ENCODE peak calls at places on chromosomes 12 and 14, in nine cellular contexts. One of them, this sample, is unnamed. For H3K4me1, the result is how much of the 10 kb centered on the place peaks cover.

GRCh38 chr12:77686760-77687159 is 143.9 kb upstream of the NAV3 start:
- DNase-seq in PC-3: no peak
- DNase-seq in aorta: no peak
- DNase-seq in lower lobe of right lung: no peak
- DNase-seq in heart left ventricle: no peak
- DNase-seq in endodermal cell: no peak
- DNase-seq in heart right ventricle: no peak
- DNase-seq in neuronal stem cell: no peak
- DNase-seq in iPS DF 6.9: no peak
- DNase-seq in this sample: no peak

GRCh38 chr14:51676549-51676948 is 24.8 kb downstream of the FRMD6 start:
- DNase-seq in heart right ventricle: no peak
- DNase-seq in aorta: no peak
- DNase-seq in PC-3: no peak
- DNase-seq in lower lobe of right lung: no peak
- DNase-seq in neuronal stem cell: no peak
- DNase-seq in endodermal cell: no peak
- DNase-seq in iPS DF 6.9: no peak
- DNase-seq in heart left ventricle: no peak
- DNase-seq in this sample: no peak

GRCh38 chr14:89572566-89573398 is 155.7 kb upstream of the FOXN3 start:
- DNase-seq in heart left ventricle: no peak
- DNase-seq in heart right ventricle: no peak
- DNase-seq in PC-3: peak
- DNase-seq in endodermal cell: no peak
- DNase-seq in aorta: no peak
- DNase-seq in lower lobe of right lung: no peak
- DNase-seq in neuronal stem cell: no peak
- DNase-seq in iPS DF 6.9: no peak
- DNase-seq in this sample: no peak

GRCh38 chr14:80278293-80279037 is 67.2 kb upstream of the DIO2 start:
- DNase-seq in aorta: peak
- DNase-seq in iPS DF 6.9: no peak
- DNase-seq in endodermal cell: no peak
- DNase-seq in heart left ventricle: peak
- DNase-seq in neuronal stem cell: no peak
- DNase-seq in lower lobe of right lung: no peak
- DNase-seq in PC-3: no peak
- DNase-seq in heart right ventricle: peak
- DNase-seq in this sample: no peak

GRCh38 chr14:63933110-63933509 is 80.3 kb downstream of the SYNE2 start:
- DNase-seq in PC-3: no peak
- DNase-seq in neuronal stem cell: no peak
- DNase-seq in iPS DF 6.9: no peak
- DNase-seq in lower lobe of right lung: no peak
- DNase-seq in heart right ventricle: no peak
- DNase-seq in heart left ventricle: no peak
- DNase-seq in endodermal cell: no peak
- DNase-seq in aorta: no peak
- DNase-seq in this sample: no peak

GRCh38 chr14:105910426-105910825 is 384.0 kb downstream of the TMEM121 start:
- DNase-seq in iPS DF 6.9: no peak
- DNase-seq in aorta: peak
- DNase-seq in heart right ventricle: no peak
- DNase-seq in lower lobe of right lung: no peak
- DNase-seq in PC-3: no peak
- DNase-seq in heart left ventricle: peak
- DNase-seq in endodermal cell: no peak
- DNase-seq in neuronal stem cell: no peak
- DNase-seq in this sample: no peak

GRCh38 chr14:20609215-20610001 is 18.2 kb upstream of the RNASE12 start:
- DNase-seq in endodermal cell: peak
- DNase-seq in heart left ventricle: peak
- DNase-seq in PC-3: peak
- DNase-seq in lower lobe of right lung: peak
- DNase-seq in aorta: peak
- DNase-seq in iPS DF 6.9: no peak
- DNase-seq in heart right ventricle: peak
- DNase-seq in neuronal stem cell: peak
- DNase-seq in this sample: peak

GRCh38 chr12:95224202-95225170 is 6.9 kb downstream of the VEZT start:
- DNase-seq in PC-3: peak
- DNase-seq in aorta: no peak
- DNase-seq in iPS DF 6.9: no peak
- DNase-seq in endodermal cell: no peak
- DNase-seq in lower lobe of right lung: no peak
- DNase-seq in heart left ventricle: no peak
- DNase-seq in neuronal stem cell: no peak
- DNase-seq in heart right ventricle: no peak
- DNase-seq in this sample: no peak

GRCh38 chr12:41946106-41946505 is 198.6 kb downstream of the GXYLT1 start:
- DNase-seq in neuronal stem cell: no peak
- DNase-seq in PC-3: no peak
- DNase-seq in endodermal cell: no peak
- DNase-seq in iPS DF 6.9: no peak
- DNase-seq in lower lobe of right lung: no peak
- DNase-seq in heart left ventricle: no peak
- DNase-seq in heart right ventricle: no peak
- DNase-seq in aorta: no peak
- DNase-seq in this sample: no peak

GRCh38 chr14:75406102-75406501 is 21.7 kb upstream of the JDP2 start:
- DNase-seq in heart left ventricle: no peak
- DNase-seq in neuronal stem cell: no peak
- DNase-seq in heart right ventricle: no peak
- DNase-seq in aorta: no peak
- DNase-seq in iPS DF 6.9: no peak
- DNase-seq in PC-3: no peak
- DNase-seq in lower lobe of right lung: no peak
- DNase-seq in endodermal cell: peak
- DNase-seq in this sample: no peak

GRCh38 chr14:59254146-59254910 is 65.9 kb downstream of the DAAM1 start:
- DNase-seq in aorta: peak
- DNase-seq in heart left ventricle: peak
- DNase-seq in lower lobe of right lung: peak
- DNase-seq in iPS DF 6.9: no peak
- DNase-seq in neuronal stem cell: no peak
- DNase-seq in heart right ventricle: peak
- DNase-seq in PC-3: peak
- DNase-seq in endodermal cell: peak
- DNase-seq in this sample: no peak

GRCh38 chr12:6335451-6336078 is 6.3 kb downstream of the TNFRSF1A start:
- DNase-seq in heart right ventricle: peak
- DNase-seq in PC-3: peak
- DNase-seq in lower lobe of right lung: peak
- DNase-seq in endodermal cell: peak
- DNase-seq in heart left ventricle: peak
- DNase-seq in neuronal stem cell: no peak
- DNase-seq in aorta: peak
- DNase-seq in iPS DF 6.9: no peak
- DNase-seq in this sample: peak
- H3K4me1 ChIP-seq in heart right ventricle: half or more
- H3K4me1 ChIP-seq in PC-3: half or more
- H3K4me1 ChIP-seq in lower lobe of right lung: half or more
- H3K4me1 ChIP-seq in endodermal cell: under half
- H3K4me1 ChIP-seq in heart left ventricle: half or more
- H3K4me1 ChIP-seq in neuronal stem cell: half or more
- H3K4me1 ChIP-seq in aorta: under half
- H3K4me1 ChIP-seq in iPS DF 6.9: under half
- H3K4me1 ChIP-seq in this sample: half or more

DNA sequence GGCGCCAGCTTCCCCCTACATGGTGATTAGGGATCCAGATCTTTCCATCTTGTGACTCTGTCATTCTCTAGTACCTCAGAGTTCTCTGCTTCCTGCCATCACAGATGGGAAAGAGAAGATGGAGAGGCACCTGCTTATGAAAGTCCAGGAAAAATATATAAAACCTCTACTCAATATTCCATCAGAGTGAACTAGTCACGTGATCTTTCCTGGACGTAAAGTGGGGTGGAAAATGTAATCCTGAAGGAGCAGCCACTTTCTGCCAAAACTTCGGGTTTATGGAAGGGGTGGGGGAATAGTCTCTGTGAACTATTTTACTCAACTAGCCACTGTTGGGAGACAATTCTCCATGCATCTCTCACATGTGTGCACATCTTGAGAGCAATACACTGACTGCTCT is 47.7 kb downstream of the STAB2 start:
- DNase-seq in lower lobe of right lung: no peak
- DNase-seq in endodermal cell: no peak
- DNase-seq in neuronal stem cell: no peak
- DNase-seq in heart right ventricle: no peak
- DNase-seq in heart left ventricle: no peak
- DNase-seq in aorta: no peak
- DNase-seq in iPS DF 6.9: no peak
- DNase-seq in PC-3: no peak
- DNase-seq in this sample: no peak
- H3K4me3 ChIP-seq in lower lobe of right lung: no peak
- H3K4me3 ChIP-seq in endodermal cell: no peak
- H3K4me3 ChIP-seq in neuronal stem cell: no peak
- H3K4me3 ChIP-seq in heart right ventricle: no peak
- H3K4me3 ChIP-seq in heart left ventricle: no peak
- H3K4me3 ChIP-seq in aorta: no peak
- H3K4me3 ChIP-seq in iPS DF 6.9: no peak
- H3K4me3 ChIP-seq in PC-3: no peak
- H3K4me3 ChIP-seq in this sample: no peak

GRCh38 chr12:92458996-92459395 is 243.8 kb upstream of the PLEKHG7 start:
- DNase-seq in heart right ventricle: no peak
- DNase-seq in PC-3: no peak
- DNase-seq in aorta: no peak
- DNase-seq in neuronal stem cell: no peak
- DNase-seq in endodermal cell: no peak
- DNase-seq in lower lobe of right lung: no peak
- DNase-seq in heart left ventricle: no peak
- DNase-seq in iPS DF 6.9: no peak
- DNase-seq in this sample: no peak
- H3K4me1 ChIP-seq in heart right ventricle: under half
- H3K4me1 ChIP-seq in PC-3: under half
- H3K4me1 ChIP-seq in aorta: under half
- H3K4me1 ChIP-seq in neuronal stem cell: under half
- H3K4me1 ChIP-seq in endodermal cell: under half
- H3K4me1 ChIP-seq in lower lobe of right lung: under half
- H3K4me1 ChIP-seq in heart left ventricle: under half
- H3K4me1 ChIP-seq in iPS DF 6.9: under half
- H3K4me1 ChIP-seq in this sample: under half

GRCh38 chr12:1790470-1790869 is 29.9 kb upstream of the LRTM2 start:
- DNase-seq in lower lobe of right lung: no peak
- DNase-seq in aorta: no peak
- DNase-seq in heart right ventricle: no peak
- DNase-seq in neuronal stem cell: no peak
- DNase-seq in endodermal cell: peak
- DNase-seq in heart left ventricle: no peak
- DNase-seq in iPS DF 6.9: no peak
- DNase-seq in PC-3: no peak
- DNase-seq in this sample: no peak

GRCh38 chr12:1792406-1792805 is 28.0 kb upstream of the LRTM2 start:
- DNase-seq in heart left ventricle: peak
- DNase-seq in aorta: no peak
- DNase-seq in neuronal stem cell: no peak
- DNase-seq in lower lobe of right lung: no peak
- DNase-seq in endodermal cell: peak
- DNase-seq in iPS DF 6.9: no peak
- DNase-seq in heart right ventricle: no peak
- DNase-seq in PC-3: no peak
- DNase-seq in this sample: no peak

GRCh38 chr12:1791104-1791927 is 29.0 kb upstream of the LRTM2 start:
- DNase-seq in iPS DF 6.9: no peak
- DNase-seq in lower lobe of right lung: peak
- DNase-seq in aorta: no peak
- DNase-seq in heart right ventricle: peak
- DNase-seq in PC-3: peak
- DNase-seq in heart left ventricle: peak
- DNase-seq in endodermal cell: peak
- DNase-seq in neuronal stem cell: no peak
- DNase-seq in this sample: peak

GRCh38 chr12:1782215-1782614 is 38.1 kb upstream of the LRTM2 start:
- DNase-seq in lower lobe of right lung: no peak
- DNase-seq in neuronal stem cell: no peak
- DNase-seq in heart left ventricle: no peak
- DNase-seq in iPS DF 6.9: no peak
- DNase-seq in aorta: no peak
- DNase-seq in endodermal cell: no peak
- DNase-seq in PC-3: no peak
- DNase-seq in heart right ventricle: no peak
- DNase-seq in this sample: no peak

GRCh38 chr12:1787714-1788113 is 32.7 kb upstream of the LRTM2 start:
- DNase-seq in neuronal stem cell: no peak
- DNase-seq in heart right ventricle: no peak
- DNase-seq in heart left ventricle: no peak
- DNase-seq in aorta: no peak
- DNase-seq in lower lobe of right lung: no peak
- DNase-seq in PC-3: no peak
- DNase-seq in endodermal cell: no peak
- DNase-seq in iPS DF 6.9: no peak
- DNase-seq in this sample: no peak
- H3K4me3 ChIP-seq in neuronal stem cell: no peak
- H3K4me3 ChIP-seq in heart right ventricle: no peak
- H3K4me3 ChIP-seq in heart left ventricle: no peak
- H3K4me3 ChIP-seq in aorta: no peak
- H3K4me3 ChIP-seq in lower lobe of right lung: no peak
- H3K4me3 ChIP-seq in PC-3: no peak
- H3K4me3 ChIP-seq in endodermal cell: no peak
- H3K4me3 ChIP-seq in iPS DF 6.9: no peak
- H3K4me3 ChIP-seq in this sample: no peak

GRCh38 chr12:71664411-71665108 is 459 bp downstream of the THAP2 start:
- DNase-seq in endodermal cell: no peak
- DNase-seq in heart right ventricle: no peak
- DNase-seq in lower lobe of right lung: no peak
- DNase-seq in heart left ventricle: no peak
- DNase-seq in iPS DF 6.9: no peak
- DNase-seq in aorta: no peak
- DNase-seq in PC-3: no peak
- DNase-seq in neuronal stem cell: no peak
- DNase-seq in this sample: no peak
- H3K4me1 ChIP-seq in endodermal cell: under half
- H3K4me1 ChIP-seq in heart right ventricle: under half
- H3K4me1 ChIP-seq in lower lobe of right lung: under half
- H3K4me1 ChIP-seq in heart left ventricle: under half
- H3K4me1 ChIP-seq in iPS DF 6.9: under half
- H3K4me1 ChIP-seq in aorta: under half
- H3K4me1 ChIP-seq in PC-3: under half
- H3K4me1 ChIP-seq in neuronal stem cell: under half
- H3K4me1 ChIP-seq in this sample: under half

DNA sequence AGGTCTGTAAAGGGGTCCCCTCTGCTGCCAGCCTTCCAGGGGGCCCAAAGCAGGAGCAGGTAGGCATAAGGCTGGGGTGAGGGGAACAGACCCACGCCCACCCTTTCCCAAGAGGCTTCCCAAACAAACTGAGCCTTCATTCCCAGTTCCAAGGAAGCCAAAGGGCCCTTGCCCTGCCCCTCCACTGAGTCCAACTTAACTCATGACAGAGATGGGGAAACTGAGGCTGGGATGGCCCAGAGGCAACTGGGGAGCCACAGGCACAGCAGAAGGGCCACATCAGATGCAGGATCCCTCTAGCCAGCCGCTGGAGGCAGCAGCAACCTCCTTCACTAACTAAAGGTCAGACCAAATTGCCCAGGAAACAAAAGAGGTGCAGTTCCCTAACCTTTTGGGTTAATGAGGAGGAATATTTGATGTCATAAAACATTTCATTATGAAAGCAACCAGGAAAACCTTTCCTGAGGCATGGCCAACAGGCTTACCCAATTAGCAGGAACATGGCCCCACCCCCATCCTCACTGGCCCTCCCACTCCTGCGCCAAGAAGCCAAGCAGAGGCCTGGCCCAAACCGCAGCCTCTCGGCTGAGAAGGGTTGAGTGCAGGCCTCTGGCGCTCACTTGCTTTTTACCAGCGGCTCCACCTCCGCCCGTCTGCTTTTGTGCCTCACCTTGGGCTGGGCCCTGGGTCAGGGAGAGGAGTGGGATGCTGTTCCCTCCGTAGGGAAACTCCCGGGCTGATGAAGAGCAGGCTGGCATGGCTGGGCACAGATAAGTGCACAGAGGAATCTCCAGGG is 293.5 kb upstream of the RTL1 start:
- DNase-seq in aorta: no peak
- DNase-seq in heart right ventricle: no peak
- DNase-seq in lower lobe of right lung: peak
- DNase-seq in endodermal cell: peak
- DNase-seq in heart left ventricle: no peak
- DNase-seq in PC-3: no peak
- DNase-seq in iPS DF 6.9: no peak
- DNase-seq in neuronal stem cell: no peak
- DNase-seq in this sample: peak
- H3K4me3 ChIP-seq in aorta: no peak
- H3K4me3 ChIP-seq in heart right ventricle: no peak
- H3K4me3 ChIP-seq in lower lobe of right lung: no peak
- H3K4me3 ChIP-seq in endodermal cell: no peak
- H3K4me3 ChIP-seq in heart left ventricle: no peak
- H3K4me3 ChIP-seq in PC-3: no peak
- H3K4me3 ChIP-seq in iPS DF 6.9: no peak
- H3K4me3 ChIP-seq in neuronal stem cell: no peak
- H3K4me3 ChIP-seq in this sample: no peak